ENCODE peak calls at places on chromosomes 7 and 10, in four cellular contexts. One of them, this sample, is unnamed.

GRCh38 chr7:102208826-102209225 is 77.8 kb upstream of the SH2B2 start:
- DNase-seq in neural crest cell: no peak
- DNase-seq in suprapubic skin: no peak
- DNase-seq in esophagus squamous epithelium: no peak
- DNase-seq in this sample: no peak

GRCh38 chr10:123855013-123855684 is 36.5 kb downstream of the CPXM2 start:
- DNase-seq in neural crest cell: no peak
- DNase-seq in esophagus squamous epithelium: no peak
- DNase-seq in suprapubic skin: no peak
- DNase-seq in this sample: no peak

GRCh38 chr7:2953588-2954407 is 89.9 kb downstream of the CARD11 start:
- DNase-seq in esophagus squamous epithelium: no peak
- DNase-seq in neural crest cell: no peak
- DNase-seq in suprapubic skin: peak; percentile 15
- DNase-seq in this sample: peak; percentile 29

GRCh38 chr10:12418725-12419278 is 69.5 kb downstream of the CAMK1D start:
- DNase-seq in esophagus squamous epithelium: no peak
- DNase-seq in neural crest cell: no peak
- DNase-seq in suprapubic skin: no peak
- DNase-seq in this sample: no peak

GRCh38 chr10:96512997-96513685 is 585 bp downstream of the TLL2 start:
- DNase-seq in esophagus squamous epithelium: no peak
- DNase-seq in suprapubic skin: no peak
- DNase-seq in neural crest cell: peak; percentile 10
- DNase-seq in this sample: no peak

GRCh38 chr10:36455481-36456119 is 669.8 kb upstream of the ANKRD30A start:
- DNase-seq in neural crest cell: no peak
- DNase-seq in esophagus squamous epithelium: no peak
- DNase-seq in suprapubic skin: no peak
- DNase-seq in this sample: no peak

GRCh38 chr10:38605153-38605661 is 511.1 kb downstream of the ZNF37A start:
- DNase-seq in esophagus squamous epithelium: no peak
- DNase-seq in suprapubic skin: no peak
- DNase-seq in neural crest cell: no peak
- DNase-seq in this sample: no peak

GRCh38 chr10:133260895-133261725 is 15.6 kb downstream of the ADAM8 start:
- DNase-seq in suprapubic skin: peak; percentile 84
- DNase-seq in esophagus squamous epithelium: no peak
- DNase-seq in neural crest cell: peak; percentile 25
- DNase-seq in this sample: no peak

GRCh38 chr10:95333997-95334792 is 43.4 kb upstream of the PDLIM1 start:
- DNase-seq in esophagus squamous epithelium: peak; percentile 19
- DNase-seq in neural crest cell: no peak
- DNase-seq in suprapubic skin: peak; percentile 76
- DNase-seq in this sample: no peak

GRCh38 chr10:119209050-119209735 is 1.8 kb downstream of the GRK5 start:
- DNase-seq in suprapubic skin: peak; percentile 81
- DNase-seq in esophagus squamous epithelium: no peak
- DNase-seq in neural crest cell: peak; percentile 73
- DNase-seq in this sample: peak; percentile 70

GRCh38 chr7:96548664-96549063 is 161.0 kb downstream of the SEM1 start:
- DNase-seq in neural crest cell: no peak
- DNase-seq in suprapubic skin: no peak
- DNase-seq in esophagus squamous epithelium: no peak
- DNase-seq in this sample: no peak

GRCh38 chr7:130995252-130996081 is 261.5 kb upstream of the KLF14 start:
- DNase-seq in neural crest cell: no peak
- DNase-seq in suprapubic skin: no peak
- DNase-seq in esophagus squamous epithelium: no peak
- DNase-seq in this sample: no peak

GRCh38 chr10:62038609-62039190 is 137.2 kb downstream of the ARID5B start:
- DNase-seq in neural crest cell: peak; percentile 55
- DNase-seq in esophagus squamous epithelium: no peak
- DNase-seq in suprapubic skin: peak; percentile 79
- DNase-seq in this sample: no peak

GRCh38 chr7:117375380-117375779 is 51.9 kb downstream of the ASZ1 start:
- DNase-seq in neural crest cell: no peak
- DNase-seq in suprapubic skin: no peak
- DNase-seq in esophagus squamous epithelium: no peak
- DNase-seq in this sample: no peak

GRCh38 chr7:115081772-115082171 is 159.9 kb downstream of the MDFIC start:
- DNase-seq in esophagus squamous epithelium: no peak
- DNase-seq in neural crest cell: no peak
- DNase-seq in suprapubic skin: no peak
- DNase-seq in this sample: no peak

GRCh38 chr10:77927343-77928256 is 1.0 kb upstream of the DLG5 start:
- DNase-seq in suprapubic skin: no peak
- DNase-seq in neural crest cell: no peak
- DNase-seq in esophagus squamous epithelium: no peak
- DNase-seq in this sample: no peak

GRCh38 chr10:100286051-100287033 is at the start of gene BLOC1S2:
- DNase-seq in esophagus squamous epithelium: peak; percentile 26
- DNase-seq in neural crest cell: peak; percentile 86
- DNase-seq in suprapubic skin: peak; percentile 92
- DNase-seq in this sample: peak; percentile 94
- TF ChIP-seq CTCF in esophagus squamous epithelium: no peak
- TF ChIP-seq CTCF in neural crest cell: no peak
- TF ChIP-seq CTCF in suprapubic skin: no peak
- TF ChIP-seq CTCF in this sample: no peak

DNA sequence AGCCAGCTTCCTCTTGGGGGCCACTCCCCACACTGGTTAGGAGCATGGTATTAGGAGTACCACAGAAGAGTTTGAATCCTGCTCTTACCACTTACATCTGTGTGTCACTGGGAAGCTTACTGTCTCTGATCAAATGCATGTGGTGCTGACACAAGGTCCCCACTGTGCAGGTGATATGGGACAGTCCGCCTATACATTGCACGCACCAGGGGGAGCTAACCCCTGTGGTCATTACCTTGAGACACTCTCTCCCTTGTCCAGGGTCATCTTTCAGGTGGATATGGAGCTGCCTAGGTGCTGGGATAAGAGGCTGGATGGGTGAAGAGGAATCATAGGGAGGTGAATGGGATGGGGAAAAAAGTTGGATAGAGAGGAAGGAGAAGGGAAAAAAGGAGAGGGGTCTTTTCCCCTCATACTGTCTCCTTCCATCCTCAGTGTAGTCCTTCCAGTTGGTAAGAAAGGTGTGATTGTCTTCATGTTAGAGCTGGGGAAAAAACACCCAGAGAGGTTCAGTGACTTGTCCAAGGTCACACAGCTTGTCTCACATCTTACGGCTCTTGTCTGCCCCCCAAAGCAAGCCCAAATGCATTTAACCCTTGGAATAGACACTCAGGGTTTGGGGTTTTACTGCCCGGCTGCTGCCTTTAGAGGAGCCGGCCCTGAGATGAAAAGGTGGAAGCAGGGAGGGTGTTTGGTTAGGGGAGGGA is 125.9 kb downstream of the CDH23 start:
- DNase-seq in suprapubic skin: no peak
- DNase-seq in neural crest cell: no peak
- DNase-seq in esophagus squamous epithelium: no peak
- DNase-seq in this sample: no peak
- TF ChIP-seq CTCF in suprapubic skin: no peak
- TF ChIP-seq CTCF in neural crest cell: peak; percentile 35
- TF ChIP-seq CTCF in esophagus squamous epithelium: no peak
- TF ChIP-seq CTCF in this sample: no peak

GRCh38 chr10:117927334-117927733 is 119.4 kb downstream of the RAB11FIP2 start:
- DNase-seq in esophagus squamous epithelium: no peak
- DNase-seq in neural crest cell: no peak
- DNase-seq in suprapubic skin: no peak
- DNase-seq in this sample: no peak
- TF ChIP-seq CTCF in esophagus squamous epithelium: no peak
- TF ChIP-seq CTCF in neural crest cell: no peak
- TF ChIP-seq CTCF in suprapubic skin: no peak
- TF ChIP-seq CTCF in this sample: no peak

GRCh38 chr10:84593546-84593945 is 265.2 kb downstream of the CCSER2 start:
- DNase-seq in suprapubic skin: no peak
- DNase-seq in neural crest cell: no peak
- DNase-seq in esophagus squamous epithelium: no peak
- DNase-seq in this sample: no peak

GRCh38 chr10:84600947-84601346 is 272.6 kb downstream of the CCSER2 start:
- DNase-seq in neural crest cell: no peak
- DNase-seq in suprapubic skin: no peak
- DNase-seq in esophagus squamous epithelium: no peak
- DNase-seq in this sample: no peak

GRCh38 chr10:84603971-84604370 is 275.6 kb downstream of the CCSER2 start:
- DNase-seq in neural crest cell: no peak
- DNase-seq in suprapubic skin: no peak
- DNase-seq in esophagus squamous epithelium: no peak
- DNase-seq in this sample: no peak

DNA sequence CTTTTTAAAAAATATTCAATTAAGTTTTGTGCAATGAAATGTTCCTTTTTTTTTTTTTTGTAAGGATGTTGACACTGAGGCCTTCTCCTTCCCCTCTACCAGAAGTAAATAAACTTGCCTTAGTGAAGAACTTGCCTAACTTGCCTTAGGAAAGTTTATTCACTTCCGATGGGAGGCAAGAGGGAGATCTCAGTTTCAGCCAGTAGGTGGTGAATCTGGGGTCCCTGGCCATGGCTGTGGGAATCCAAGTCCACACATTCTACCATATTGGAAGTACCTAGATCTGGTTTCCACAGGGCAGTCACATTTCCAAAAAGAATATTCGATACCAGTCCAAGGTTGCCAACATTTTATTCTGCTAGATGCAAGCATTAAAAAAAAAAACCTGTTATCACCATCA is 270.9 kb downstream of the CCSER2 start:
- DNase-seq in neural crest cell: no peak
- DNase-seq in esophagus squamous epithelium: no peak
- DNase-seq in suprapubic skin: no peak
- DNase-seq in this sample: no peak
- TF ChIP-seq CTCF in neural crest cell: no peak
- TF ChIP-seq CTCF in esophagus squamous epithelium: no peak
- TF ChIP-seq CTCF in suprapubic skin: no peak
- TF ChIP-seq CTCF in this sample: no peak